ENCODE peak calls at places on chromosome 18, in six cellular contexts. Y is HepG2, C is A549, T is GM12878, G is K562, I is HCT116. R is an unnamed sample.
A peak's percentile ranks its signal among the peaks of the same experiment; 100 is the strongest.

GRCh38 chr18:5295231-5295920 is at the start of gene ZBTB14:
- DNase-seq in Y (peak; percentile 36), G (peak; percentile 82), I (no peak), C (peak; percentile 31), T (no peak), R (peak; percentile 77)

GRCh38 chr18:24259869-24260662 is 121.2 kb downstream of the CABYR start:
- DNase-seq in T (no peak), Y (no peak), I (no peak), C (no peak), G (no peak), R (no peak)

GRCh38 chr18:26286008-26286407 is 59.8 kb downstream of the TAF4B start:
- DNase-seq in T (no peak), Y (no peak), C (no peak), I (no peak), G (no peak), R (peak; percentile 30)

GRCh38 chr18:24560511-24560981 is 100.1 kb downstream of the HRH4 start:
- DNase-seq in I (peak; percentile 7), Y (no peak), G (no peak), C (no peak), T (no peak), R (no peak)

GRCh38 chr18:44149706-44150105 is 531.0 kb upstream of the SETBP1 start:
- DNase-seq in C (peak; percentile 1), T (no peak), G (no peak), I (no peak), Y (no peak), R (no peak)

GRCh38 chr18:70454705-70455322 is 166.0 kb downstream of the SOCS6 start:
- DNase-seq in Y (peak; percentile 60), C (peak; percentile 76), I (peak; percentile 67), T (no peak), G (peak; percentile 72), R (peak; percentile 80)

GRCh38 chr18:6959110-6959509 is 158.5 kb downstream of the LAMA1 start:
- DNase-seq in G (no peak), Y (no peak), I (no peak), C (no peak), T (no peak), R (no peak)

GRCh38 chr18:77650799-77651385 is 401.2 kb downstream of the GALR1 start:
- DNase-seq in G (peak; percentile 58), I (no peak), T (no peak), Y (peak; percentile 24), C (peak; percentile 44), R (peak; percentile 76)

GRCh38 chr18:50558948-50559749 is 738 bp upstream of the MAPK4 start:
- DNase-seq in I (no peak), C (no peak), G (no peak), T (no peak), Y (no peak), R (no peak)

GRCh38 chr18:9669016-9669415 is 39.1 kb upstream of the RAB31 start:
- DNase-seq in G (no peak), Y (no peak), C (no peak), I (no peak), T (no peak), R (no peak)

GRCh38 chr18:9666548-9666947 is 41.6 kb upstream of the RAB31 start:
- DNase-seq in Y (no peak), T (no peak), I (no peak), C (no peak), G (no peak), R (no peak)

GRCh38 chr18:9663377-9663776 is 44.7 kb upstream of the RAB31 start:
- DNase-seq in G (peak; percentile 47), I (no peak), Y (no peak), C (no peak), T (no peak), R (peak; percentile 43)

GRCh38 chr18:9661564-9661963 is 46.5 kb upstream of the RAB31 start:
- DNase-seq in G (peak; percentile 31), C (peak; percentile 50), Y (no peak), I (no peak), T (no peak), R (peak; percentile 15)

DNA sequence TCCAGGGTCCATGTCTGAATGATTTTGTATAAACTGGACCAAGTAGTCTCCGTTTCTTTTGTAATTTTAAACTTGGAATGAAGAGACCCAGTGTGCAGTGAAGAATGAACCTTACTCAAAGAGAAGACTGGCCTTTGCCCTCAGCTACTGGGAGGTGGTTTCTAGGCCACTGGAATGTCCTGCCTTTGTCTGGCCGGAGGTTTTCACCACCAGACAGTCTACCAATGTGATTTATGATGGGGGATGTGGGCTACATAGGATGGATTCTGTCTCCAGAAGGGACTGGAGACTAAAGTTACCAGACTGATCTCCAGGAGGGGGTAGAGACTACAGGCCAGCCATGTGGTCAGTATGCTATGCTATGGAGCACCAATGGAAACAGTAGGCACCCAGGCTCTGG is 42.8 kb upstream of the RAB31 start:
- DNase-seq in T (no peak), I (no peak), Y (peak; percentile 13), C (no peak), G (no peak), R (no peak)
- TF ChIP-seq MAX in T (no peak), I (no peak), Y (no peak), C (no peak), G (no peak), R (no peak)

GRCh38 chr18:35948080-35948479 is 24.4 kb upstream of the RMP24 start:
- DNase-seq in I (no peak), T (no peak), G (no peak), Y (no peak), C (no peak), R (no peak)

GRCh38 chr18:35953688-35954087 is 18.8 kb upstream of the RMP24 start:
- DNase-seq in G (no peak), I (no peak), C (no peak), T (no peak), Y (no peak), R (no peak)

GRCh38 chr18:35950628-35950982 is 21.9 kb upstream of the RMP24 start:
- DNase-seq in Y (no peak), C (no peak), T (no peak), G (no peak), I (no peak), R (no peak)

GRCh38 chr18:35949903-35950627 is 22.4 kb upstream of the RMP24 start:
- DNase-seq in Y (peak; percentile 56), C (peak; percentile 59), I (no peak), T (no peak), G (peak; percentile 70), R (peak; percentile 53)

GRCh38 chr18:35949090-35949489 is 23.4 kb upstream of the RMP24 start:
- DNase-seq in I (no peak), Y (no peak), G (no peak), C (no peak), T (no peak), R (no peak)
- H3K4me3 ChIP-seq in I (no peak overlapping the region), Y (no peak overlapping the region), G (no peak overlapping the region), C (no peak overlapping the region), T (no peak overlapping the region), R (no peak overlapping the region)

GRCh38 chr18:79935925-79936324 is 15.5 kb downstream of the SLC66A2 start:
- DNase-seq in Y (no peak), G (no peak), C (no peak), I (no peak), T (no peak), R (no peak)

GRCh38 chr18:79934311-79935097 is 16.9 kb downstream of the SLC66A2 start:
- DNase-seq in I (no peak), T (no peak), C (no peak), Y (peak; percentile 99), G (peak; percentile 31), R (peak; percentile 39)

GRCh38 chr18:79935499-79935898 is 16.0 kb downstream of the SLC66A2 start:
- DNase-seq in T (no peak), I (no peak), Y (no peak), C (no peak), G (no peak), R (no peak)

GRCh38 chr18:79933765-79934164 is 17.7 kb downstream of the SLC66A2 start:
- DNase-seq in T (no peak), G (no peak), Y (peak; percentile 81), I (no peak), C (no peak), R (no peak)

DNA sequence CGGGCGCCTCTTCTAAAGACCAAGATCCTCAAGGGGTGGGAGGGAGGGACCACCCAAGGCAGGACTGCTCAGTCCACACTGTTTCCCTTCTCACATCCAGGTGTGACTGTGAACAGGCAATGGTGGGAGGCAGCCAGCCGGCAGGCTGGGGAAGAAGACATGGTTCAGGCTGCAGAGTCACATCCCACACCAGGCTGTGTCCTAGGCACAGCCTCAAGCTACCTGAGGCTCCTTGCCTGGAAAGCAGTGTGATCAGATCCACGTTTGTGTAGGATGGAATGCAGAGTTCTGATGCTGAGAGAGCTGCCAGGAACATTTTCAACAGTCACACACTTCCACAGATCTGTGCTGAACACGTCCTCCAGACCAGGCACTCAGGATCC is 16.4 kb downstream of the SLC66A2 start:
- DNase-seq in T (no peak), G (no peak), C (no peak), I (no peak), Y (no peak), R (no peak)
- TF ChIP-seq MAX in T (no peak), G (no peak), C (no peak), I (no peak), Y (no peak), R (no peak)

DNA sequence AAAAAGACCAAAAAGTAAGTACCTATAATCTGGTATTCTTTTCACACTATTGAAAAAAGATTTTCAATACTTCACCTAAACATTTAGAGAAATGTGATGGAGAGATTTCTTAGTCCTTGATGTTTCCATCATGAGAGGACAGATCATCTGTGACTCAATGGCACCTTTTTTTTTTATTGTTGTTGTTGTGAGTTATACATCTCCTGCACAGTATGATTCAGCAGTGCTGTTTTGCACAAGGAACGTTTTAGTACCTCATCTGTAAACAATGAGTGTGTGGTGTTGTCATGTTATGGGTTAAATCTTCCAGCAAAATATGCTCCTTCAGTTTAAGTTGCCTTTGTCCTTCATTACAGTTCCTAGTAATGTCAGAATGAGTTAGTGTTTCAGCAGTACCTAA is 2.2 kb downstream of the KIAA1328 start:
- DNase-seq in G (no peak), T (no peak), I (no peak), Y (no peak), C (no peak), R (no peak)
- H3K4me3 ChIP-seq in G (no peak overlapping the region), T (no peak overlapping the region), I (no peak overlapping the region), Y (no peak overlapping the region), C (no peak overlapping the region), R (no peak overlapping the region)

GRCh38 chr18:65753520-65753919 is 2.7 kb downstream of the CDH7 start:
- DNase-seq in C (peak; percentile 69), G (peak; percentile 5), T (no peak), Y (peak; percentile 31), I (no peak), R (peak; percentile 68)
- TF ChIP-seq MAX in C (no peak), G (no peak), T (no peak), Y (no peak), I (no peak), R (no peak)

GRCh38 chr18:57771626-57772025 is 31.5 kb downstream of the ATP8B1 start:
- DNase-seq in Y (no peak), C (no peak), I (no peak), G (no peak), T (no peak), R (no peak)
- H3K4me3 ChIP-seq in Y (no peak overlapping the region), C (no peak overlapping the region), I (peak overlapping the region; percentile 24), G (no peak overlapping the region), T (no peak overlapping the region), R (no peak overlapping the region)

GRCh38 chr18:46269275-46269674 is 165.1 kb downstream of the HAUS1 start:
- DNase-seq in Y (no peak), G (no peak), C (no peak), I (no peak), T (no peak), R (no peak)
- TF ChIP-seq MAX in Y (no peak), G (no peak), C (no peak), I (no peak), T (no peak), R (no peak)

R was measured in NB4.